ENCODE peak calls at places on chromosome 2, in eight cellular contexts. One of them, this sample, is unnamed.

GRCh38 chr2:216445489-216445888 is 33.2 kb downstream of the SMARCAL1 start:
- DNase-seq in adrenal gland: no peak
- DNase-seq in ovary: no peak
- DNase-seq in IMR-90: peak; percentile 7
- DNase-seq in tibial nerve: no peak
- DNase-seq in heart left ventricle: no peak
- DNase-seq in gastrocnemius medialis: no peak
- DNase-seq in endothelial cell of umbilical vein: peak; percentile 20
- DNase-seq in this sample: no peak

GRCh38 chr2:157789933-157790511 is 86.1 kb downstream of the ACVR1 start:
- DNase-seq in IMR-90: no peak
- DNase-seq in tibial nerve: no peak
- DNase-seq in gastrocnemius medialis: peak; percentile 92
- DNase-seq in adrenal gland: no peak
- DNase-seq in ovary: no peak
- DNase-seq in endothelial cell of umbilical vein: no peak
- DNase-seq in heart left ventricle: peak; percentile 42
- DNase-seq in this sample: peak; percentile 68

GRCh38 chr2:65177754-65178442 is 48.0 kb upstream of the RAB1A start:
- DNase-seq in ovary: no peak
- DNase-seq in heart left ventricle: no peak
- DNase-seq in IMR-90: no peak
- DNase-seq in adrenal gland: no peak
- DNase-seq in tibial nerve: no peak
- DNase-seq in endothelial cell of umbilical vein: no peak
- DNase-seq in gastrocnemius medialis: no peak
- DNase-seq in this sample: no peak

GRCh38 chr2:147789720-147790119 is 55.1 kb upstream of the ACVR2A start:
- DNase-seq in gastrocnemius medialis: no peak
- DNase-seq in ovary: no peak
- DNase-seq in IMR-90: peak; percentile 77
- DNase-seq in adrenal gland: no peak
- DNase-seq in endothelial cell of umbilical vein: no peak
- DNase-seq in heart left ventricle: no peak
- DNase-seq in tibial nerve: no peak
- DNase-seq in this sample: no peak

GRCh38 chr2:71063216-71063615 is 5.2 kb upstream of the NAGK start:
- DNase-seq in ovary: no peak
- DNase-seq in IMR-90: no peak
- DNase-seq in heart left ventricle: no peak
- DNase-seq in endothelial cell of umbilical vein: no peak
- DNase-seq in gastrocnemius medialis: no peak
- DNase-seq in tibial nerve: no peak
- DNase-seq in adrenal gland: no peak
- DNase-seq in this sample: no peak

GRCh38 chr2:170236639-170237037 is 58.7 kb downstream of the MYO3B start:
- DNase-seq in ovary: no peak
- DNase-seq in adrenal gland: no peak
- DNase-seq in endothelial cell of umbilical vein: no peak
- DNase-seq in gastrocnemius medialis: no peak
- DNase-seq in IMR-90: no peak
- DNase-seq in heart left ventricle: no peak
- DNase-seq in tibial nerve: no peak
- DNase-seq in this sample: no peak

GRCh38 chr2:161122772-161123530 is 37.3 kb upstream of the TANK start:
- DNase-seq in heart left ventricle: peak; percentile 41
- DNase-seq in adrenal gland: peak; percentile 68
- DNase-seq in IMR-90: peak; percentile 93
- DNase-seq in ovary: peak; percentile 42
- DNase-seq in endothelial cell of umbilical vein: peak; percentile 95
- DNase-seq in tibial nerve: no peak
- DNase-seq in gastrocnemius medialis: peak; percentile 25
- DNase-seq in this sample: peak; percentile 75

GRCh38 chr2:152222975-152223638 is 47.5 kb upstream of the STAM2 start:
- DNase-seq in heart left ventricle: peak; percentile 64
- DNase-seq in gastrocnemius medialis: peak; percentile 32
- DNase-seq in adrenal gland: peak; percentile 42
- DNase-seq in ovary: peak; percentile 54
- DNase-seq in IMR-90: peak; percentile 88
- DNase-seq in tibial nerve: peak; percentile 41
- DNase-seq in endothelial cell of umbilical vein: peak; percentile 81
- DNase-seq in this sample: peak; percentile 71

DNA sequence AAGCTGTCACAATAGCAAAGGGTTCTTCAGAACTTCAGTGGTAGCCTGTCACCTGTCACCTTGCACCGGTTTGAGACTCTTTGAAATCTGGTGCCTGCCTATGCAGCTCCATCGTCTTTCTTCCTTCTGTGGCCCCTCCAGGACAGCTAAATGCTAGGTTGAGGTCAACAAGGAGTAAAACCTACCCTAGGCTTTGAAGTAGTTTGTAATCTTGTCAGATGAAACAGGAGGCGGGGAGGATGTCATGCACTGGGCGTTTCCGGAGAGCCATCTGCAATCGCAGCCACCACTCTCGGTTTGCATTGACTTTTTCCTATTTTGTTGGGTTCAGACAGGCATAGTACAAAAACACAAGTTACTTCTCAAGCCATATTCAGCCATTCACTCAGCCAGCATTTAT is 116.7 kb downstream of the LPIN1 start:
- DNase-seq in IMR-90: no peak
- DNase-seq in tibial nerve: no peak
- DNase-seq in heart left ventricle: no peak
- DNase-seq in gastrocnemius medialis: no peak
- DNase-seq in endothelial cell of umbilical vein: no peak
- DNase-seq in adrenal gland: no peak
- DNase-seq in ovary: no peak
- DNase-seq in this sample: no peak
- H3K4me3 ChIP-seq in IMR-90: no peak overlapping the region
- H3K4me3 ChIP-seq in tibial nerve: no peak overlapping the region
- H3K4me3 ChIP-seq in heart left ventricle: no peak overlapping the region
- H3K4me3 ChIP-seq in gastrocnemius medialis: no peak overlapping the region
- H3K4me3 ChIP-seq in endothelial cell of umbilical vein: no peak overlapping the region
- H3K4me3 ChIP-seq in adrenal gland: no peak overlapping the region
- H3K4me3 ChIP-seq in ovary: no peak overlapping the region
- H3K4me3 ChIP-seq in this sample: no peak overlapping the region

DNA sequence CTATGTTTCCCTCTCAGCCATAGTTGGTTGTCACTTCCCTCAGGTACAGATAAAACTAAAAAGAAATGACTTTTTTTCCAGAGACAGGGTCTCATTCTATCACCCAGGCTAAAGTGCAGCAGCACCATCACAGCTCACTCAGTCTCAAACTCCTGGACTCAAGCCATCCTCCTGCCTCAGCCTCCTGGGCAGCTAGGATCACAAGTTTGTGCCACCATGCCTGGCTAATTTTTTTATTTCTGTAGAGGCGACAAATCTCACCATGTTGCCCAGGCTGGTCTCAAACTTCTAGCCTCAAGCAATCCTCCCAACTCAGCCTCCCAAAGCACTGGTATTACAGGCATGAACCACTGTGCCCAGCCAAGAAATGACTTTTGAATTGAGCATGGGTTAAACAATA is 8.2 kb downstream of the ROCK2 start:
- DNase-seq in gastrocnemius medialis: no peak
- DNase-seq in tibial nerve: no peak
- DNase-seq in ovary: no peak
- DNase-seq in adrenal gland: no peak
- DNase-seq in endothelial cell of umbilical vein: no peak
- DNase-seq in IMR-90: no peak
- DNase-seq in heart left ventricle: no peak
- DNase-seq in this sample: no peak
- H3K4me1 ChIP-seq in gastrocnemius medialis: peaks cover 70% of the 10 kb centered on the region
- H3K4me1 ChIP-seq in tibial nerve: peaks cover 10% of the 10 kb centered on the region
- H3K4me1 ChIP-seq in ovary: no peaks in the 10 kb centered on the region
- H3K4me1 ChIP-seq in adrenal gland: peaks cover 4% of the 10 kb centered on the region
- H3K4me1 ChIP-seq in endothelial cell of umbilical vein: peaks cover 3% of the 10 kb centered on the region
- H3K4me1 ChIP-seq in IMR-90: peaks cover 2% of the 10 kb centered on the region
- H3K4me1 ChIP-seq in heart left ventricle: peaks cover 43% of the 10 kb centered on the region
- H3K4me1 ChIP-seq in this sample: peaks cover 37% of the 10 kb centered on the region

DNA sequence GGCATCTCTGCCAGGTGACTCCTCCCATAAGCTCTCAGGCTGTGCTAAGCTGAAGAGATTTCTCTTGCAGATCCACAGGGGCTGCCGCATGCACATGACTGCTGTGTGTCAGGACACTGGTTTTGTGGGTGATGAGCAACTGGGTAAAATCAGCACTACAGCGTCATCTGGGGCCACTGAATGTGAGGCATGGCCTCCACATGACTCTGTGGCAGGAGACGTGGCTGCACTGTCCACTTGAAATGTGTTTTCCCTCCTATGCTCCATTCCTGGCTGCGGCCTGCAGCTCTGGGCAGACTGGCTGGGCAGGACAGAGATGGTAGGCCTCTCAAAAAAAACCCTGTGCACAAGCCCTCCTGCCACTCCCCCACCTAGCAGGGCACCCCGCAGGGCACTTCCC is 63.6 kb downstream of the MARCO start:
- DNase-seq in ovary: no peak
- DNase-seq in gastrocnemius medialis: no peak
- DNase-seq in endothelial cell of umbilical vein: no peak
- DNase-seq in IMR-90: no peak
- DNase-seq in adrenal gland: no peak
- DNase-seq in heart left ventricle: no peak
- DNase-seq in tibial nerve: no peak
- DNase-seq in this sample: no peak
- TF ChIP-seq POLR2A in ovary: no peak
- TF ChIP-seq POLR2A in gastrocnemius medialis: no peak
- TF ChIP-seq POLR2A in endothelial cell of umbilical vein: no peak
- TF ChIP-seq POLR2A in IMR-90: no peak
- TF ChIP-seq POLR2A in adrenal gland: no peak
- TF ChIP-seq POLR2A in heart left ventricle: no peak
- TF ChIP-seq POLR2A in tibial nerve: no peak
- TF ChIP-seq POLR2A in this sample: no peak

DNA sequence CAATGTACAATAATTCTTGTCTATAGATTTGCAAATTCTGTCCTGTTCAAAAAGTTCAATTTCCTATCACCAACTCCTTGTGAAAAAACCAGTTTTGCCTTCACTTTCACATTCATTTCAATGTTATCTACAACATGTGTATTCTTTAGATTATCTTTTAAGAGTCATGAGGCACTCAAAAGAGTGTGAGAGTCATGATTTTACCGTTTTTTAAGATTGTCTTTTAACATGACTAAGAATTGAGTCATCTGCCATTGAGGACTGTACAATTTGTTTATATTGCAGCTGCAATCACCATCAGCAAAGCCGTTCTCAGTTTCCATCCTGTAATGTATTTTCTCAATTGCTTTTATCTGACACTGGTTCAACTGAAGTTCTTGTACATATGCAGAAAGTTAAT is 275.9 kb downstream of the LNPK start:
- DNase-seq in heart left ventricle: no peak
- DNase-seq in IMR-90: peak; percentile 74
- DNase-seq in gastrocnemius medialis: no peak
- DNase-seq in endothelial cell of umbilical vein: no peak
- DNase-seq in adrenal gland: no peak
- DNase-seq in tibial nerve: no peak
- DNase-seq in ovary: no peak
- DNase-seq in this sample: no peak
- H3K4me3 ChIP-seq in heart left ventricle: no peak overlapping the region
- H3K4me3 ChIP-seq in IMR-90: no peak overlapping the region
- H3K4me3 ChIP-seq in gastrocnemius medialis: no peak overlapping the region
- H3K4me3 ChIP-seq in endothelial cell of umbilical vein: no peak overlapping the region
- H3K4me3 ChIP-seq in adrenal gland: no peak overlapping the region
- H3K4me3 ChIP-seq in tibial nerve: no peak overlapping the region
- H3K4me3 ChIP-seq in ovary: no peak overlapping the region
- H3K4me3 ChIP-seq in this sample: no peak overlapping the region

GRCh38 chr2:43345872-43346271 is 119.5 kb upstream of the ZFP36L2 start:
- DNase-seq in ovary: no peak
- DNase-seq in tibial nerve: no peak
- DNase-seq in adrenal gland: no peak
- DNase-seq in endothelial cell of umbilical vein: no peak
- DNase-seq in heart left ventricle: no peak
- DNase-seq in IMR-90: no peak
- DNase-seq in gastrocnemius medialis: no peak
- DNase-seq in this sample: no peak

GRCh38 chr2:43345391-43345813 is 119.0 kb upstream of the ZFP36L2 start:
- DNase-seq in tibial nerve: peak; percentile 33
- DNase-seq in heart left ventricle: peak; percentile 19
- DNase-seq in endothelial cell of umbilical vein: peak; percentile 36
- DNase-seq in adrenal gland: no peak
- DNase-seq in ovary: no peak
- DNase-seq in IMR-90: no peak
- DNase-seq in gastrocnemius medialis: peak; percentile 83
- DNase-seq in this sample: no peak

GRCh38 chr2:43347751-43348150 is 121.3 kb upstream of the ZFP36L2 start:
- DNase-seq in gastrocnemius medialis: no peak
- DNase-seq in adrenal gland: no peak
- DNase-seq in tibial nerve: no peak
- DNase-seq in endothelial cell of umbilical vein: no peak
- DNase-seq in ovary: no peak
- DNase-seq in IMR-90: no peak
- DNase-seq in heart left ventricle: peak; percentile 1
- DNase-seq in this sample: no peak

GRCh38 chr2:43344911-43345373 is 118.5 kb upstream of the ZFP36L2 start:
- DNase-seq in IMR-90: peak; percentile 25
- DNase-seq in endothelial cell of umbilical vein: peak; percentile 58
- DNase-seq in adrenal gland: no peak
- DNase-seq in tibial nerve: no peak
- DNase-seq in ovary: no peak
- DNase-seq in heart left ventricle: peak; percentile 4
- DNase-seq in gastrocnemius medialis: no peak
- DNase-seq in this sample: no peak

GRCh38 chr2:43346619-43347018 is 120.2 kb upstream of the ZFP36L2 start:
- DNase-seq in endothelial cell of umbilical vein: no peak
- DNase-seq in IMR-90: no peak
- DNase-seq in heart left ventricle: no peak
- DNase-seq in gastrocnemius medialis: no peak
- DNase-seq in adrenal gland: no peak
- DNase-seq in ovary: no peak
- DNase-seq in tibial nerve: no peak
- DNase-seq in this sample: no peak
- H3K4me1 ChIP-seq in endothelial cell of umbilical vein: peaks cover 30% of the 10 kb centered on the region
- H3K4me1 ChIP-seq in IMR-90: peaks cover 39% of the 10 kb centered on the region
- H3K4me1 ChIP-seq in heart left ventricle: peaks cover 77% of the 10 kb centered on the region
- H3K4me1 ChIP-seq in gastrocnemius medialis: peaks cover 63% of the 10 kb centered on the region
- H3K4me1 ChIP-seq in adrenal gland: peaks cover 37% of the 10 kb centered on the region
- H3K4me1 ChIP-seq in ovary: peaks cover 40% of the 10 kb centered on the region
- H3K4me1 ChIP-seq in tibial nerve: peaks cover 27% of the 10 kb centered on the region
- H3K4me1 ChIP-seq in this sample: peaks cover 97% of the 10 kb centered on the region

GRCh38 chr2:98501896-98502295 is 57.2 kb downstream of the INPP4A start:
- DNase-seq in gastrocnemius medialis: no peak
- DNase-seq in endothelial cell of umbilical vein: no peak
- DNase-seq in tibial nerve: no peak
- DNase-seq in adrenal gland: no peak
- DNase-seq in IMR-90: no peak
- DNase-seq in heart left ventricle: no peak
- DNase-seq in ovary: no peak
- DNase-seq in this sample: peak; percentile 54
- TF ChIP-seq POLR2A in gastrocnemius medialis: no peak
- TF ChIP-seq POLR2A in endothelial cell of umbilical vein: no peak
- TF ChIP-seq POLR2A in tibial nerve: no peak
- TF ChIP-seq POLR2A in adrenal gland: no peak
- TF ChIP-seq POLR2A in IMR-90: no peak
- TF ChIP-seq POLR2A in heart left ventricle: no peak
- TF ChIP-seq POLR2A in ovary: no peak
- TF ChIP-seq POLR2A in this sample: no peak

This sample was measured in sigmoid colon.